ENCODE peak calls at places on chromosome 11, in five cellular contexts. One of them, this sample, is unnamed.

GRCh38 chr11:1751999-1752906 is 1.9 kb upstream of the IFITM10 start:
- DNase-seq in tibial nerve: no peak
- DNase-seq in PC-3: no peak
- DNase-seq in brain microvascular endothelial cell: no peak
- DNase-seq in psoas muscle: no peak
- DNase-seq in this sample: no peak

GRCh38 chr11:131914299-131914902 is 544.0 kb downstream of the NTM start:
- DNase-seq in tibial nerve: no peak
- DNase-seq in PC-3: peak; percentile 20
- DNase-seq in brain microvascular endothelial cell: no peak
- DNase-seq in psoas muscle: no peak
- DNase-seq in this sample: no peak

GRCh38 chr11:35160248-35160820 is 21.4 kb downstream of the CD44 start:
- DNase-seq in tibial nerve: no peak
- DNase-seq in PC-3: no peak
- DNase-seq in brain microvascular endothelial cell: no peak
- DNase-seq in psoas muscle: no peak
- DNase-seq in this sample: no peak

GRCh38 chr11:76803811-76804600 is 20.9 kb downstream of the TSKU start:
- DNase-seq in tibial nerve: no peak
- DNase-seq in PC-3: no peak
- DNase-seq in brain microvascular endothelial cell: no peak
- DNase-seq in psoas muscle: no peak
- DNase-seq in this sample: no peak

GRCh38 chr11:69301033-69301490 is 7.1 kb downstream of the MYEOV start:
- DNase-seq in tibial nerve: no peak
- DNase-seq in PC-3: peak; percentile 23
- DNase-seq in brain microvascular endothelial cell: no peak
- DNase-seq in psoas muscle: no peak
- DNase-seq in this sample: no peak

GRCh38 chr11:69091638-69092165 is 43.0 kb downstream of the TPCN2 start:
- DNase-seq in tibial nerve: no peak
- DNase-seq in PC-3: no peak
- DNase-seq in brain microvascular endothelial cell: no peak
- DNase-seq in psoas muscle: no peak
- DNase-seq in this sample: no peak

GRCh38 chr11:77202941-77203900 is 75.2 kb downstream of the MYO7A start:
- DNase-seq in tibial nerve: no peak
- DNase-seq in PC-3: no peak
- DNase-seq in brain microvascular endothelial cell: no peak
- DNase-seq in psoas muscle: no peak
- DNase-seq in this sample: no peak

GRCh38 chr11:32421992-32422391 is 13.3 kb downstream of the WT1 start:
- DNase-seq in tibial nerve: no peak
- DNase-seq in PC-3: no peak
- DNase-seq in brain microvascular endothelial cell: no peak
- DNase-seq in psoas muscle: no peak
- DNase-seq in this sample: no peak

GRCh38 chr11:31725176-31725575 is 85.9 kb downstream of the PAX6 start:
- DNase-seq in tibial nerve: no peak
- DNase-seq in PC-3: no peak
- DNase-seq in brain microvascular endothelial cell: no peak
- DNase-seq in psoas muscle: no peak
- DNase-seq in this sample: no peak

GRCh38 chr11:121763526-121763925 is 310.8 kb upstream of the SORL1-AS1 start:
- DNase-seq in tibial nerve: no peak
- DNase-seq in PC-3: no peak
- DNase-seq in brain microvascular endothelial cell: no peak
- DNase-seq in psoas muscle: no peak
- DNase-seq in this sample: no peak

GRCh38 chr11:113895367-113896155 is 9.0 kb upstream of the HTR3B start:
- DNase-seq in tibial nerve: no peak
- DNase-seq in PC-3: peak; percentile 53
- DNase-seq in brain microvascular endothelial cell: no peak
- DNase-seq in psoas muscle: no peak
- DNase-seq in this sample: no peak

GRCh38 chr11:113048820-113049555 is 87.8 kb downstream of the NCAM1 start:
- DNase-seq in tibial nerve: no peak
- DNase-seq in PC-3: peak; percentile 31
- DNase-seq in brain microvascular endothelial cell: no peak
- DNase-seq in psoas muscle: no peak
- DNase-seq in this sample: peak; percentile 72

GRCh38 chr11:41053894-41054293 is 405.6 kb downstream of the LRRC4C start:
- DNase-seq in tibial nerve: no peak
- DNase-seq in PC-3: peak; percentile 12
- DNase-seq in brain microvascular endothelial cell: no peak
- DNase-seq in psoas muscle: no peak
- DNase-seq in this sample: peak; percentile 89

GRCh38 chr11:125074511-125075241 is 11.6 kb downstream of the SLC37A2 start:
- DNase-seq in tibial nerve: no peak
- DNase-seq in PC-3: no peak
- DNase-seq in brain microvascular endothelial cell: no peak
- DNase-seq in psoas muscle: no peak
- DNase-seq in this sample: no peak

GRCh38 chr11:76048763-76049162 is 157.5 kb downstream of the WNT11 start:
- DNase-seq in tibial nerve: no peak
- DNase-seq in PC-3: no peak
- DNase-seq in brain microvascular endothelial cell: no peak
- DNase-seq in psoas muscle: no peak
- DNase-seq in this sample: no peak

GRCh38 chr11:125201525-125202121 is 37.1 kb downstream of the PKNOX2 start:
- DNase-seq in tibial nerve: no peak
- DNase-seq in PC-3: peak; percentile 12
- DNase-seq in brain microvascular endothelial cell: no peak
- DNase-seq in psoas muscle: peak; percentile 29
- DNase-seq in this sample: peak; percentile 10

GRCh38 chr11:125165664-125166346 is 1.3 kb downstream of the PKNOX2 start:
- DNase-seq in tibial nerve: no peak
- DNase-seq in PC-3: no peak
- DNase-seq in brain microvascular endothelial cell: no peak
- DNase-seq in psoas muscle: no peak
- DNase-seq in this sample: no peak

GRCh38 chr11:2791521-2792375 is 92.0 kb upstream of the KCNQ1OT1 start:
- DNase-seq in tibial nerve: peak; percentile 15
- DNase-seq in PC-3: no peak
- DNase-seq in brain microvascular endothelial cell: no peak
- DNase-seq in psoas muscle: peak; percentile 18
- DNase-seq in this sample: no peak

GRCh38 chr11:75801362-75802021 is 13.5 kb upstream of the UVRAG start:
- DNase-seq in tibial nerve: no peak
- DNase-seq in PC-3: no peak
- DNase-seq in brain microvascular endothelial cell: no peak
- DNase-seq in psoas muscle: no peak
- DNase-seq in this sample: no peak

GRCh38 chr11:11563193-11563592 is 58.6 kb downstream of the GALNT18 start:
- DNase-seq in tibial nerve: no peak
- DNase-seq in PC-3: no peak
- DNase-seq in brain microvascular endothelial cell: no peak
- DNase-seq in psoas muscle: no peak
- DNase-seq in this sample: no peak

GRCh38 chr11:74853223-74853622 is 95.7 kb downstream of the XRRA1 start:
- DNase-seq in tibial nerve: no peak
- DNase-seq in PC-3: no peak
- DNase-seq in brain microvascular endothelial cell: no peak
- DNase-seq in psoas muscle: no peak
- DNase-seq in this sample: no peak

GRCh38 chr11:47881145-47881544 is 33.0 kb upstream of the NUP160 start:
- DNase-seq in tibial nerve: no peak
- DNase-seq in PC-3: no peak
- DNase-seq in brain microvascular endothelial cell: no peak
- DNase-seq in psoas muscle: no peak
- DNase-seq in this sample: no peak

GRCh38 chr11:132911186-132911585 is 621.1 kb downstream of the OPCML start:
- DNase-seq in tibial nerve: no peak
- DNase-seq in PC-3: no peak
- DNase-seq in brain microvascular endothelial cell: peak; percentile 83
- DNase-seq in psoas muscle: no peak
- DNase-seq in this sample: no peak

GRCh38 chr11:40513281-40513680 is 946.2 kb downstream of the LRRC4C start:
- DNase-seq in tibial nerve: no peak
- DNase-seq in PC-3: no peak
- DNase-seq in brain microvascular endothelial cell: no peak
- DNase-seq in psoas muscle: no peak
- DNase-seq in this sample: no peak

GRCh38 chr11:78539566-78539965 is 35.1 kb downstream of the NARS2 start:
- DNase-seq in tibial nerve: no peak
- DNase-seq in PC-3: no peak
- DNase-seq in brain microvascular endothelial cell: no peak
- DNase-seq in psoas muscle: no peak
- DNase-seq in this sample: no peak

GRCh38 chr11:3834349-3835099 is 6.2 kb downstream of the RHOG start:
- DNase-seq in tibial nerve: peak; percentile 27
- DNase-seq in PC-3: no peak
- DNase-seq in brain microvascular endothelial cell: no peak
- DNase-seq in psoas muscle: peak; percentile 37
- DNase-seq in this sample: no peak

GRCh38 chr11:3157381-3158130 is 7.6 kb downstream of the OSBPL5 start:
- DNase-seq in tibial nerve: no peak
- DNase-seq in PC-3: peak; percentile 22
- DNase-seq in brain microvascular endothelial cell: peak; percentile 32
- DNase-seq in psoas muscle: peak; percentile 16
- DNase-seq in this sample: no peak

GRCh38 chr11:128481135-128481534 is 106.2 kb downstream of the ETS1 start:
- DNase-seq in tibial nerve: no peak
- DNase-seq in PC-3: no peak
- DNase-seq in brain microvascular endothelial cell: no peak
- DNase-seq in psoas muscle: no peak
- DNase-seq in this sample: no peak

GRCh38 chr11:120995184-120995583 is 28.7 kb upstream of the TBCEL start:
- DNase-seq in tibial nerve: no peak
- DNase-seq in PC-3: no peak
- DNase-seq in brain microvascular endothelial cell: no peak
- DNase-seq in psoas muscle: no peak
- DNase-seq in this sample: no peak

GRCh38 chr11:7994581-7995278 is 7.6 kb downstream of the EIF3F start:
- DNase-seq in tibial nerve: no peak
- DNase-seq in PC-3: no peak
- DNase-seq in brain microvascular endothelial cell: no peak
- DNase-seq in psoas muscle: no peak
- DNase-seq in this sample: no peak

GRCh38 chr11:70414341-70415100 is 16.2 kb downstream of the CTTN start:
- DNase-seq in tibial nerve: no peak
- DNase-seq in PC-3: no peak
- DNase-seq in brain microvascular endothelial cell: no peak
- DNase-seq in psoas muscle: no peak
- DNase-seq in this sample: no peak

GRCh38 chr11:70415642-70416395 is 17.5 kb downstream of the CTTN start:
- DNase-seq in tibial nerve: no peak
- DNase-seq in PC-3: no peak
- DNase-seq in brain microvascular endothelial cell: no peak
- DNase-seq in psoas muscle: no peak
- DNase-seq in this sample: no peak

GRCh38 chr11:70413151-70413550 is 14.8 kb downstream of the CTTN start:
- DNase-seq in tibial nerve: no peak
- DNase-seq in PC-3: no peak
- DNase-seq in brain microvascular endothelial cell: no peak
- DNase-seq in psoas muscle: no peak
- DNase-seq in this sample: no peak

GRCh38 chr11:70416881-70417280 is 18.6 kb downstream of the CTTN start:
- DNase-seq in tibial nerve: no peak
- DNase-seq in PC-3: no peak
- DNase-seq in brain microvascular endothelial cell: no peak
- DNase-seq in psoas muscle: no peak
- DNase-seq in this sample: no peak

GRCh38 chr11:70415176-70415575 is 16.8 kb downstream of the CTTN start:
- DNase-seq in tibial nerve: no peak
- DNase-seq in PC-3: peak; percentile 15
- DNase-seq in brain microvascular endothelial cell: peak; percentile 90
- DNase-seq in psoas muscle: peak; percentile 62
- DNase-seq in this sample: no peak
- TF ChIP-seq CTCF in tibial nerve: peak; percentile 10
- TF ChIP-seq CTCF in PC-3: peak; percentile 54
- TF ChIP-seq CTCF in brain microvascular endothelial cell: peak; percentile 74
- TF ChIP-seq CTCF in psoas muscle: no peak
- TF ChIP-seq CTCF in this sample: peak; percentile 29

GRCh38 chr11:9662273-9662672 is 1.6 kb upstream of the SWAP70 start:
- DNase-seq in tibial nerve: no peak
- DNase-seq in PC-3: no peak
- DNase-seq in brain microvascular endothelial cell: no peak
- DNase-seq in psoas muscle: no peak
- DNase-seq in this sample: no peak
- H3K27ac ChIP-seq in tibial nerve: peak overlapping the region; percentile 93
- H3K27ac ChIP-seq in PC-3: no peak overlapping the region
- H3K27ac ChIP-seq in brain microvascular endothelial cell: no peak overlapping the region
- H3K27ac ChIP-seq in psoas muscle: no peak overlapping the region
- H3K27ac ChIP-seq in this sample: no peak overlapping the region

GRCh38 chr11:117595440-117595839 is 201.6 kb downstream of the DSCAML1 start:
- DNase-seq in tibial nerve: no peak
- DNase-seq in PC-3: no peak
- DNase-seq in brain microvascular endothelial cell: no peak
- DNase-seq in psoas muscle: no peak
- DNase-seq in this sample: no peak
- H3K27me3 ChIP-seq in tibial nerve: no peaks in the 10 kb centered on the region
- H3K27me3 ChIP-seq in PC-3: peaks cover 83% of the 10 kb centered on the region
- H3K27me3 ChIP-seq in brain microvascular endothelial cell: peaks cover 4% of the 10 kb centered on the region
- H3K27me3 ChIP-seq in psoas muscle: no peaks in the 10 kb centered on the region
- H3K27me3 ChIP-seq in this sample: peaks cover 26% of the 10 kb centered on the region

GRCh38 chr11:46117842-46118241 is 3.4 kb downstream of the PHF21A start:
- DNase-seq in tibial nerve: no peak
- DNase-seq in PC-3: no peak
- DNase-seq in brain microvascular endothelial cell: no peak
- DNase-seq in psoas muscle: no peak
- DNase-seq in this sample: no peak
- TF ChIP-seq CTCF in tibial nerve: no peak
- TF ChIP-seq CTCF in PC-3: peak; percentile 55
- TF ChIP-seq CTCF in brain microvascular endothelial cell: peak; percentile 30
- TF ChIP-seq CTCF in psoas muscle: no peak
- TF ChIP-seq CTCF in this sample: peak; percentile 53

DNA sequence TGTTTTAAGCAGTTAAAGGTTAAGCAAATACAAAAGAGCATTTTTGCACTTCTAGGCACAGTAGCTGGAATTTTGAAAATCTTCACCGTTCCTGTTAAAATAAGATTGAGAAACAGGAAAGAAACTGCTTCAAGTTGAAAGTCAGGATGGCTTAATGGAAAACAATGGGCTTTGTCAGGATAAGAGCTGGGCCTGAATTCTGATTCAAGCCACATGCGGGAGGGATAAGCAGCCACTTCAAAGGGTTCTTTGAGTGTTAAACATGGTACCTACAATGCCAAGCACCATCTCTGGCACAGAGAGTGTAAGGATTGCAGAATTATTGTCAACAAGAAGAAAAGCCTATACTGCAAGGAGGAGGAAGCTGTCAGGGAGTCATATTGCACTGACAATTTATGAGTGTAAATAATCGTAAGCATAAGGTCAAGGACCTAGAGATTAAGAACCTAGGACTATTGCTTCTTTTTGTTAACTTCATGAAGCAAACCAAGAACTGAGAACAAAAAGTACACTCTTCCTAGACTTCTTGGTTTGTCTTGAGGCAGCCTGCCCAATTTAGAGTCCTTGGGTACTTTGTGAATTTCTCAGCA is 32.5 kb downstream of the MPPED2 start:
- DNase-seq in tibial nerve: no peak
- DNase-seq in PC-3: no peak
- DNase-seq in brain microvascular endothelial cell: no peak
- DNase-seq in psoas muscle: no peak
- DNase-seq in this sample: no peak
- H3K27ac ChIP-seq in tibial nerve: peak overlapping the region; percentile 5
- H3K27ac ChIP-seq in PC-3: no peak overlapping the region
- H3K27ac ChIP-seq in brain microvascular endothelial cell: no peak overlapping the region
- H3K27ac ChIP-seq in psoas muscle: no peak overlapping the region
- H3K27ac ChIP-seq in this sample: no peak overlapping the region

GRCh38 chr11:45287316-45287903 is 1.3 kb upstream of the SYT13 start:
- DNase-seq in tibial nerve: no peak
- DNase-seq in PC-3: no peak
- DNase-seq in brain microvascular endothelial cell: no peak
- DNase-seq in psoas muscle: no peak
- DNase-seq in this sample: no peak
- H3K27me3 ChIP-seq in tibial nerve: no peaks in the 10 kb centered on the region
- H3K27me3 ChIP-seq in PC-3: peaks cover 33% of the 10 kb centered on the region
- H3K27me3 ChIP-seq in brain microvascular endothelial cell: peaks cover 35% of the 10 kb centered on the region
- H3K27me3 ChIP-seq in psoas muscle: peaks cover 18% of the 10 kb centered on the region
- H3K27me3 ChIP-seq in this sample: peaks cover 90% of the 10 kb centered on the region